ENCODE peak calls at places on chromosomes 16 and 17, in four cellular contexts. S, A, C and Z are unnamed samples.

GRCh38 chr16:49592507-49593422 is 219.2 kb downstream of the C16orf78 start:
- DNase-seq in S (peak; percentile 31), A (peak; percentile 64), C (peak; percentile 21), Z (peak; percentile 44)

GRCh38 chr17:9409430-9409829 is 166.2 kb downstream of the STX8 start:
- DNase-seq in S (no peak), A (no peak), C (no peak), Z (no peak)

GRCh38 chr16:88653606-88654362 is 2.9 kb upstream of the CYBA start:
- DNase-seq in S (no peak), A (no peak), C (no peak), Z (no peak)

GRCh38 chr16:49424961-49425360 is 51.4 kb downstream of the C16orf78 start:
- DNase-seq in S (no peak), A (no peak), C (no peak), Z (no peak)

GRCh38 chr16:11492808-11493530 is 93.8 kb downstream of the LITAF start:
- DNase-seq in S (no peak), A (no peak), C (no peak), Z (no peak)

GRCh38 chr16:75138636-75139035 is 9.7 kb upstream of the ZFP1 start:
- DNase-seq in S (no peak), A (no peak), C (no peak), Z (no peak)

GRCh38 chr17:79575229-79575628 is 35.6 kb downstream of the RBFOX3 start:
- DNase-seq in S (no peak), A (no peak), C (no peak), Z (no peak)

GRCh38 chr17:40608061-40608581 is 39.5 kb downstream of the SMARCE1 start:
- DNase-seq in S (no peak), A (no peak), C (no peak), Z (no peak)

GRCh38 chr17:77320501-77321256 is 179.9 kb downstream of the SEC14L1 start:
- DNase-seq in S (peak; percentile 79), A (no peak), C (peak; percentile 67), Z (peak; percentile 42)

GRCh38 chr17:33970271-33970670 is 284.8 kb upstream of the CCL2 start:
- DNase-seq in S (no peak), A (no peak), C (no peak), Z (no peak)

GRCh38 chr17:54494731-54495715 is 405.6 kb upstream of the TOM1L1 start:
- DNase-seq in S (no peak), A (no peak), C (no peak), Z (peak; percentile 26)

GRCh38 chr17:49696233-49696761 is 11.5 kb downstream of the SLC35B1 start:
- DNase-seq in S (no peak), A (peak; percentile 68), C (no peak), Z (no peak)

GRCh38 chr16:29790949-29791844 is 646 bp downstream of the KIF22 start:
- DNase-seq in S (peak; percentile 14), A (no peak), C (no peak), Z (no peak)

GRCh38 chr16:64365448-64365858 is 756.4 kb downstream of the CDH11 start:
- DNase-seq in S (no peak), A (no peak), C (no peak), Z (no peak)

GRCh38 chr16:13471036-13471435 is 448.9 kb upstream of the ERCC4 start:
- DNase-seq in S (no peak), A (no peak), C (peak; percentile 10), Z (no peak)

GRCh38 chr16:11029948-11030347 is 85.6 kb downstream of the CLEC16A start:
- DNase-seq in S (no peak), A (no peak), C (no peak), Z (peak; percentile 17)

GRCh38 chr16:23587726-23588125 is 8.4 kb downstream of the NDUFAB1 start:
- DNase-seq in S (no peak), A (no peak), C (no peak), Z (peak; percentile 77)

GRCh38 chr16:65044861-65045260 is 77.0 kb downstream of the CDH11 start:
- DNase-seq in S (no peak), A (no peak), C (no peak), Z (no peak)

GRCh38 chr16:86590501-86591144 is 12.3 kb downstream of the FOXL1 start:
- DNase-seq in S (no peak), A (no peak), C (no peak), Z (peak; percentile 69)

DNA sequence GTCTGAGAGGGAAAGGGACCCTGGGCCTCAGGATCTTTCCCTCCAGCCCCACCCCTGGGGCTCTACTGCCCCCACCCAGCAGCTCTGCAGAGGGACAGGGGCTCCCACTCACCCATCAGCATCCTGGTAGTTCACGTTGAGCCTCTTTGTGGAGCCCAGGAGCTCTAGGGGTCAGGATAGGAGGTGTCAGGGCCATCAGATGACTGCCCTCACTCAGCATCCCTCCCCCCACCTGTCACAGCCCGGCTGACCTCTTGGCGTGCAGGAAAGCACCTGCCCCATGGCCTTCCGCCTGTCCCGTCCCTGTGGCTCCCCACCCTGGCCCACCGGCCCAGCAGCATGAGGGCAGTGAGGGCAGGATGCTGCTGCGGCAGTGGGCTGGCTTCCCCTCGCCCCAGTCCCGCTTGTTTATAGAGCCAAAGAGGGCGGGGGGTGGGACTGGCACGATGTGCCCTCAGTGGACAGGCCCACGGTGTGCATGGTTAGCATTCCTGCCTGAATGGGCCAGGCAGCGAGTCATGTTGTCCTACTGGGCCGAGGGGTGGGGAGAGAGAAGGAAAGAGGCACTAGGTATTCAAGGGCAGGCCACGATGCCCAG is 7.1 kb downstream of the CASKIN2 start:
- DNase-seq in S (no peak), A (no peak), C (no peak), Z (no peak)
- H3K27ac ChIP-seq in S (no peak overlapping the region), A (no peak overlapping the region), C (no peak overlapping the region), Z (peak overlapping the region; percentile 51)

DNA sequence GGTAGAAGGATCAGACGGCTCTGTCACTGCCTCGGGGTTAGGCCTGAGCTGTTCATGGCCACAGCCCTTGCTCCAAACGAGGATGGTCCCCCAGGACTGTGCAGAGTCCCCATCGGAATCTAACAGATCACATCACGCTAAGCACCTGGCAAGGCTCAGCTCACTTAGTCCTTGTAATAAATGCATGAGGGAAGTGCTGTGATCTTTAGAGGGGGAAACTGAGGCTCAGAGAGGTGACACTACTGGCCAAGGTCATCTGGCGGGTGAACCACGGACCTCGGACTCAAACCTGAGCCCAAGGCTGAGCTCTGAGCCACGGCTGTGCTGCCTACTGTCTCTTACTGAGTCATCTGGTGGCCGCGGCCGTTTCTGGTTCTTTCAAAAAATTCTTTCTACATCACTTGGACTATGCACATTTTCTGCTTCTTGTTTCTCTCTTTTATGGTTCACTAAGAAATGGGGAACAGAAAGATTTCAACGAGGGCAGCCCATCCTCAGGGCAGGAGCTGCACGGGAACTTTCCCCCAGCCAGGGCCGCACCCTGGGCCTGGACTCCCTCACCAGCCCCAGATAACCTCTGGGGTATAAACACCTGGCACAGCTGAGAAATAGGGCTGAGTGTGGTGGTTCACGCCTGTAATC is 55.6 kb downstream of the COTL1 start:
- DNase-seq in S (peak; percentile 23), A (no peak), C (no peak), Z (no peak)
- H3K27ac ChIP-seq in S (no peak overlapping the region), A (no peak overlapping the region), C (no peak overlapping the region), Z (no peak overlapping the region)

GRCh38 chr16:8868272-8869211 is at the start of gene CARHSP1:
- DNase-seq in S (peak; percentile 92), A (peak; percentile 90), C (peak; percentile 95), Z (peak; percentile 95)

GRCh38 chr16:8866884-8867482 is 1.8 kb downstream of the CARHSP1 start:
- DNase-seq in S (peak; percentile 42), A (no peak), C (no peak), Z (peak; percentile 50)

GRCh38 chr16:8867483-8868271 is 1.1 kb downstream of the CARHSP1 start:
- DNase-seq in S (peak; percentile 51), A (peak; percentile 57), C (peak; percentile 42), Z (peak; percentile 39)

GRCh38 chr16:8872071-8872470 is 3.3 kb upstream of the CARHSP1 start:
- DNase-seq in S (no peak), A (no peak), C (no peak), Z (no peak)

DNA sequence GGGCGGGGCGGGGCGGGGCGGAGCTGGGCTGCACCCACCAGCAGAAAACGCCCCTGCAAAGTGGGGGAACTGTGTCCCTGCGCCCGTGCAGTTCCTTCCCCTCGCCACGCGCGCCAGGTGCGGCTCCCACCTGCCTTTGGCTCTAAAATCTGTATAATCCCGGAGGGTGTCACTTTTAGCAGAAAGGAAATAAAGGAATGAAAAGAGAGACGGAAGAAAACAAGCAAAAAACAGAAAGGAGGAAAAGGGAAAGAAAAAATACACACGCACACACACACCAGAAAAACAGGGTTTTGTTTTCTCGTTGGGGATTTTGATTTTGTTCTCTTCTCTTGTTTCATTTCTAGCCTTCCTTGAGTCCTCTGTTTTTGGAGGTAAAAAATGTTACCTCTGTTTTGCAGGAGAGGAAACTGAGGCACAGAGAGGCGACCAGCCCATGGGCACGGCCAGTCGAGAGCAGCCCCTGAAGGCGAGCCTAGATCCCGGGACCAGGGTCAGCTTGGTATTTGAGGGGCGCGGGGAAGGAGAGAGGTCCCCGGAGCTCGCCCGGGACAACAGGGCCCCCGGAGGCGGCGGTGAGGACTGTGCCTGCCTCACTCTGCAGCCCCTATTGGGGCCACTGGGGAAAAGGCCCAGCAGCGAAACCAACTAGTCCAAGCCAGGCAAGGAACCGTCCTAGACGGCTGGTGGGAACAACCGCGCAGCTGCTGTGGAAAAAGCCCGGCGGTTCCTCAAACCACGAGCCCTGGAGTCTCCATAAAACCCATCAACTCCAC is 594 bp upstream of the CARHSP1 start:
- DNase-seq in S (no peak), A (no peak), C (no peak), Z (no peak)
- H3K27ac ChIP-seq in S (no peak overlapping the region), A (no peak overlapping the region), C (no peak overlapping the region), Z (no peak overlapping the region)

GRCh38 chr17:45851873-45852272 is 7.2 kb downstream of the SPPL2C start:
- DNase-seq in S (no peak), A (no peak), C (no peak), Z (no peak)

GRCh38 chr17:45850468-45850867 is 5.8 kb downstream of the SPPL2C start:
- DNase-seq in S (no peak), A (no peak), C (no peak), Z (no peak)

GRCh38 chr17:45852535-45853297 is 8.0 kb downstream of the SPPL2C start:
- DNase-seq in S (peak; percentile 75), A (peak; percentile 72), C (peak; percentile 68), Z (peak; percentile 78)

GRCh38 chr17:45851022-45851421 is 6.3 kb downstream of the SPPL2C start:
- DNase-seq in S (no peak), A (no peak), C (no peak), Z (no peak)

DNA sequence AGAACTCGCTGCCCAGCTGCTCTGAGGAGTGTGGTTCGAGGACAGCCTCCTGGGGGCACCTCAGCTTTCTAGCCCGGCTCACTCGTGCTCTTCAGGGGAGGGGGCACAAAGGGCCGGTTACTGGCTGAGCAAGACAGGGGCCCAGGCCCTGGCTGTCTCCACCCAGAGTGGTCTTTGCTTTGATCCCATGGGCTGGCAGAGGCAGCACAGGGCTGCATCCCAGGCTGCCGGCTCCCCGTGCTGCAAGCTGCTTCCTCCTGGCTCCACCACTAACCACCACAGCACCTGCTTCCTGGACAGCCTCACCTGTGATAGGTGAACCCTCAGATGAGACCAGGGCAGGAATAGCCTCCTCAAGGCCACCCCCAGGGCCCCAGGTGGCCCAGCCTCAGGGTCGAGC is 6.8 kb downstream of the SPPL2C start:
- DNase-seq in S (no peak), A (no peak), C (peak; percentile 74), Z (no peak)
- H3K27ac ChIP-seq in S (no peak overlapping the region), A (no peak overlapping the region), C (peak overlapping the region; percentile 15), Z (no peak overlapping the region)